ENCODE peak calls at places on chromosome 19, in nine cellular contexts. L is brain microvascular endothelial cell, X is pancreas, R is left ventricle myocardium inferior, F is spleen, H is heart right ventricle, O is OCI-LY7, C is AG04450, W is GM12878. Q is an unnamed sample.

GRCh38 chr19:32311371-32311770 is 34.0 kb upstream of the ZNF507 start:
- DNase-seq in O (no peak), R (no peak), X (no peak), L (no peak), C (no peak), W (no peak), F (no peak), H (no peak), Q (no peak)

GRCh38 chr19:51971624-51972023 is 15.0 kb downstream of the ZNF350 start:
- DNase-seq in R (no peak), F (no peak), L (no peak), H (no peak), O (peak; percentile 55), X (no peak), W (no peak), C (no peak), Q (no peak)

GRCh38 chr19:39157275-39157996 is 31.9 kb downstream of the PAK4 start:
- DNase-seq in O (no peak), X (no peak), R (no peak), F (no peak), H (no peak), C (no peak), W (no peak), L (peak; percentile 40), Q (no peak)

GRCh38 chr19:7681336-7682174 is 922 bp downstream of the TRAPPC5 start:
- DNase-seq in O (peak; percentile 87), L (peak; percentile 57), X (peak; percentile 72), C (peak; percentile 21), F (peak; percentile 94), W (no peak), R (peak; percentile 66), H (peak; percentile 67), Q (peak; percentile 71)

GRCh38 chr19:14434543-14435319 is 1.6 kb downstream of the PKN1 start:
- DNase-seq in F (peak; percentile 86), C (no peak), W (no peak), H (peak; percentile 65), O (no peak), X (peak; percentile 46), L (peak; percentile 79), R (peak; percentile 68), Q (no peak)

GRCh38 chr19:51108066-51108804 is at the start of gene CTU1:
- DNase-seq in F (peak; percentile 99), R (peak; percentile 98), W (peak; percentile 97), C (peak; percentile 98), L (peak; percentile 99), O (peak; percentile 99), X (peak; percentile 97), H (peak; percentile 96), Q (peak; percentile 99)

GRCh38 chr19:21130097-21130775 is 11.6 kb upstream of the ZNF431 start:
- DNase-seq in R (no peak), F (no peak), W (no peak), C (no peak), X (no peak), O (no peak), H (no peak), L (no peak), Q (no peak)

GRCh38 chr19:7766535-7766934 is 3.5 kb downstream of the CLEC4M start:
- DNase-seq in X (no peak), H (no peak), F (no peak), L (no peak), R (no peak), W (no peak), C (no peak), O (no peak), Q (no peak)

GRCh38 chr19:46926201-46927071 is 65.6 kb downstream of the ARHGAP35 start:
- DNase-seq in X (no peak), L (no peak), O (peak; percentile 40), H (no peak), W (no peak), R (no peak), F (no peak), C (no peak), Q (no peak)

GRCh38 chr19:30393046-30393445 is 20.9 kb downstream of the ZNF536 start:
- DNase-seq in F (no peak), C (no peak), H (no peak), W (no peak), R (no peak), X (no peak), O (no peak), L (no peak), Q (no peak)

GRCh38 chr19:6250024-6250605 is 29.7 kb downstream of the MLLT1 start:
- DNase-seq in L (peak; percentile 37), W (no peak), C (no peak), O (no peak), R (no peak), X (no peak), H (no peak), F (no peak), Q (no peak)

GRCh38 chr19:9709305-9709704 is 34.4 kb upstream of the ZNF562 start:
- DNase-seq in W (no peak), F (no peak), O (no peak), X (no peak), L (no peak), C (no peak), R (no peak), H (no peak), Q (no peak)

GRCh38 chr19:17079710-17080440 is 4.3 kb downstream of the MYO9B start:
- DNase-seq in W (peak; percentile 84), O (peak; percentile 90), C (peak; percentile 99), X (no peak), F (peak; percentile 83), H (peak; percentile 59), R (peak; percentile 61), L (peak; percentile 99), Q (peak; percentile 88)

GRCh38 chr19:40025938-40026596 is 29.2 kb downstream of the ZNF546 start:
- DNase-seq in L (no peak), W (no peak), H (no peak), R (no peak), O (no peak), X (no peak), C (no peak), F (no peak), Q (no peak)

GRCh38 chr19:46387713-46388130 is 25.6 kb downstream of the CCDC8 start:
- DNase-seq in R (no peak), W (no peak), C (no peak), L (no peak), X (no peak), H (no peak), F (no peak), O (no peak), Q (no peak)

GRCh38 chr19:2428027-2428690 is 773 bp upstream of the TIMM13 start:
- DNase-seq in L (peak; percentile 2), X (peak; percentile 61), R (peak; percentile 36), F (peak; percentile 85), O (no peak), W (no peak), C (no peak), H (no peak), Q (no peak)

GRCh38 chr19:51690359-51691121 is 2.6 kb upstream of the SPACA6 start:
- DNase-seq in W (no peak), H (peak; percentile 78), F (peak; percentile 86), C (peak; percentile 41), L (peak; percentile 59), R (peak; percentile 66), X (peak; percentile 77), O (peak; percentile 31), Q (no peak)

GRCh38 chr19:52331757-52332156 is 4.3 kb upstream of the ZNF610 start:
- DNase-seq in R (no peak), F (no peak), L (no peak), H (no peak), X (no peak), W (no peak), O (no peak), C (no peak), Q (no peak)

GRCh38 chr19:33902395-33902794 is 105.7 kb downstream of the KCTD15 start:
- DNase-seq in R (no peak), C (no peak), H (no peak), F (no peak), O (no peak), L (no peak), X (no peak), W (no peak), Q (no peak)

GRCh38 chr19:17164644-17165043 is 50.5 kb upstream of the USE1 start:
- DNase-seq in F (no peak), H (no peak), L (no peak), R (no peak), C (no peak), X (no peak), O (no peak), W (no peak), Q (no peak)

GRCh38 chr19:19502808-19503602 is 12.3 kb downstream of the TSSK6 start:
- DNase-seq in F (peak; percentile 54), O (no peak), R (no peak), X (no peak), L (no peak), H (no peak), C (no peak), W (no peak), Q (no peak)

GRCh38 chr19:15641901-15642491 is 1.3 kb downstream of the CYP4F3 start:
- DNase-seq in R (no peak), O (no peak), X (no peak), F (no peak), C (no peak), W (no peak), H (no peak), L (no peak), Q (no peak)

GRCh38 chr19:2923510-2923909 is 21.3 kb downstream of the ZNF77 start:
- DNase-seq in O (no peak), F (no peak), H (no peak), C (no peak), X (no peak), R (no peak), W (no peak), L (no peak), Q (no peak)

GRCh38 chr19:4916292-4917082 is 7.2 kb downstream of the UHRF1 start:
- DNase-seq in X (no peak), L (no peak), F (peak; percentile 88), O (no peak), H (no peak), W (no peak), R (no peak), C (no peak), Q (no peak)
- H3K4me3 ChIP-seq in X (peak overlapping the region; percentile 23), L (no peak overlapping the region), F (peak overlapping the region; percentile 43), O (no peak overlapping the region), H (peak overlapping the region; percentile 35), W (peak overlapping the region; percentile 60), R (peak overlapping the region; percentile 37), C (no peak overlapping the region), Q (peak overlapping the region; percentile 24)

GRCh38 chr19:18322759-18323460 is at the start of gene LSM4:
- DNase-seq in C (peak; percentile 89), L (peak; percentile 96), F (peak; percentile 99), R (peak; percentile 98), H (peak; percentile 98), O (peak; percentile 100), W (peak; percentile 96), X (peak; percentile 99), Q (peak; percentile 96)
- TF ChIP-seq CTCF in C (peak; percentile 33), L (peak; percentile 56), F (peak; percentile 46), R (no peak), H (peak; percentile 12), O (peak; percentile 65), W (peak; percentile 55), X (peak; percentile 17), Q (peak; percentile 56)

GRCh38 chr19:48554385-48555091 is 2.6 kb downstream of the SULT2B1 start:
- DNase-seq in R (no peak), X (no peak), C (no peak), L (no peak), O (no peak), H (no peak), W (no peak), F (no peak), Q (no peak)
- H3K4me3 ChIP-seq in R (no peak overlapping the region), X (no peak overlapping the region), C (no peak overlapping the region), L (no peak overlapping the region), O (no peak overlapping the region), H (no peak overlapping the region), W (no peak overlapping the region), F (no peak overlapping the region), Q (no peak overlapping the region)

GRCh38 chr19:42028304-42029216 is 34.5 kb upstream of the ATP1A3 start:
- DNase-seq in X (no peak), O (peak; percentile 27), C (no peak), F (no peak), W (no peak), L (no peak), R (no peak), H (no peak), Q (no peak)
- TF ChIP-seq CTCF in X (no peak), O (peak; percentile 94), C (peak; percentile 48), F (no peak), W (peak; percentile 41), L (peak; percentile 74), R (peak; percentile 39), H (no peak), Q (peak; percentile 81)